ENCODE peak calls at places on chromosome 5, in eight cellular contexts. One of them, this sample, is unnamed.

GRCh38 chr5:168085321-168086040 is 206.0 kb upstream of the WWC1 start:
- DNase-seq in GDM1: no peak
- DNase-seq in effector CD4-positive, alpha-beta T cell: no peak
- DNase-seq in fibroblast of the aortic adventitia: no peak
- DNase-seq in T-helper 1 cell: no peak
- DNase-seq in AG08396: no peak
- DNase-seq in AG04450: no peak
- DNase-seq in BE2C: no peak
- DNase-seq in this sample: no peak

GRCh38 chr5:57501414-57502321 is 19.1 kb upstream of the ACTBL2 start:
- DNase-seq in GDM1: no peak
- DNase-seq in effector CD4-positive, alpha-beta T cell: no peak
- DNase-seq in fibroblast of the aortic adventitia: no peak
- DNase-seq in T-helper 1 cell: no peak
- DNase-seq in AG08396: no peak
- DNase-seq in AG04450: no peak
- DNase-seq in BE2C: peak
- DNase-seq in this sample: no peak

GRCh38 chr5:5050797-5051196 is 89.3 kb upstream of the ADAMTS16 start:
- DNase-seq in GDM1: no peak
- DNase-seq in effector CD4-positive, alpha-beta T cell: no peak
- DNase-seq in fibroblast of the aortic adventitia: no peak
- DNase-seq in T-helper 1 cell: no peak
- DNase-seq in AG08396: no peak
- DNase-seq in AG04450: no peak
- DNase-seq in BE2C: no peak
- DNase-seq in this sample: no peak

GRCh38 chr5:173950829-173951228 is 38.1 kb upstream of the C5orf47 start:
- DNase-seq in GDM1: no peak
- DNase-seq in effector CD4-positive, alpha-beta T cell: no peak
- DNase-seq in fibroblast of the aortic adventitia: no peak
- DNase-seq in T-helper 1 cell: no peak
- DNase-seq in AG08396: no peak
- DNase-seq in AG04450: no peak
- DNase-seq in BE2C: no peak
- DNase-seq in this sample: no peak

GRCh38 chr5:176201811-176202210 is 36.4 kb upstream of the SIMC1 start:
- DNase-seq in GDM1: no peak
- DNase-seq in effector CD4-positive, alpha-beta T cell: no peak
- DNase-seq in fibroblast of the aortic adventitia: no peak
- DNase-seq in T-helper 1 cell: no peak
- DNase-seq in AG08396: no peak
- DNase-seq in AG04450: no peak
- DNase-seq in BE2C: no peak
- DNase-seq in this sample: no peak

GRCh38 chr5:74916831-74917710 is 50.9 kb upstream of the FAM169A start:
- DNase-seq in GDM1: no peak
- DNase-seq in effector CD4-positive, alpha-beta T cell: no peak
- DNase-seq in fibroblast of the aortic adventitia: peak
- DNase-seq in T-helper 1 cell: no peak
- DNase-seq in AG08396: peak
- DNase-seq in AG04450: no peak
- DNase-seq in BE2C: no peak
- DNase-seq in this sample: no peak

GRCh38 chr5:141968914-141969608 is at the start of gene RNF14:
- DNase-seq in GDM1: peak
- DNase-seq in effector CD4-positive, alpha-beta T cell: peak
- DNase-seq in fibroblast of the aortic adventitia: peak
- DNase-seq in T-helper 1 cell: peak
- DNase-seq in AG08396: peak
- DNase-seq in AG04450: peak
- DNase-seq in BE2C: peak
- DNase-seq in this sample: peak

GRCh38 chr5:36414869-36415282 is 113.2 kb upstream of the RANBP3L start:
- DNase-seq in GDM1: peak
- DNase-seq in effector CD4-positive, alpha-beta T cell: no peak
- DNase-seq in fibroblast of the aortic adventitia: peak
- DNase-seq in T-helper 1 cell: no peak
- DNase-seq in AG08396: no peak
- DNase-seq in AG04450: peak
- DNase-seq in BE2C: no peak
- DNase-seq in this sample: no peak

GRCh38 chr5:139272471-139273321 is 20.8 kb upstream of the MATR3 start:
- DNase-seq in GDM1: peak
- DNase-seq in effector CD4-positive, alpha-beta T cell: peak
- DNase-seq in fibroblast of the aortic adventitia: peak
- DNase-seq in T-helper 1 cell: no peak
- DNase-seq in AG08396: peak
- DNase-seq in AG04450: no peak
- DNase-seq in BE2C: no peak
- DNase-seq in this sample: no peak

GRCh38 chr5:138386290-138386689 is 33.8 kb downstream of the KDM3B start:
- DNase-seq in GDM1: no peak
- DNase-seq in effector CD4-positive, alpha-beta T cell: no peak
- DNase-seq in fibroblast of the aortic adventitia: no peak
- DNase-seq in T-helper 1 cell: no peak
- DNase-seq in AG08396: no peak
- DNase-seq in AG04450: no peak
- DNase-seq in BE2C: no peak
- DNase-seq in this sample: no peak

GRCh38 chr5:24381861-24382460 is 262.8 kb downstream of the CDH10 start:
- DNase-seq in GDM1: no peak
- DNase-seq in effector CD4-positive, alpha-beta T cell: no peak
- DNase-seq in fibroblast of the aortic adventitia: no peak
- DNase-seq in T-helper 1 cell: no peak
- DNase-seq in AG08396: no peak
- DNase-seq in AG04450: no peak
- DNase-seq in BE2C: no peak
- DNase-seq in this sample: no peak

GRCh38 chr5:1883925-1884637 is 1.4 kb upstream of the IRX4 start:
- DNase-seq in GDM1: no peak
- DNase-seq in effector CD4-positive, alpha-beta T cell: no peak
- DNase-seq in fibroblast of the aortic adventitia: no peak
- DNase-seq in T-helper 1 cell: no peak
- DNase-seq in AG08396: no peak
- DNase-seq in AG04450: no peak
- DNase-seq in BE2C: no peak
- DNase-seq in this sample: no peak

GRCh38 chr5:159091596-159091995 is 8.1 kb downstream of the EBF1 start:
- DNase-seq in GDM1: no peak
- DNase-seq in effector CD4-positive, alpha-beta T cell: no peak
- DNase-seq in fibroblast of the aortic adventitia: no peak
- DNase-seq in T-helper 1 cell: no peak
- DNase-seq in AG08396: no peak
- DNase-seq in AG04450: no peak
- DNase-seq in BE2C: no peak
- DNase-seq in this sample: no peak

GRCh38 chr5:54895816-54896341 is 89.5 kb downstream of the ESM1 start:
- DNase-seq in GDM1: peak
- DNase-seq in effector CD4-positive, alpha-beta T cell: no peak
- DNase-seq in fibroblast of the aortic adventitia: peak
- DNase-seq in T-helper 1 cell: no peak
- DNase-seq in AG08396: peak
- DNase-seq in AG04450: no peak
- DNase-seq in BE2C: peak
- DNase-seq in this sample: no peak

GRCh38 chr5:115069087-115069968 is 100.4 kb downstream of the TRIM36 start:
- DNase-seq in GDM1: peak
- DNase-seq in effector CD4-positive, alpha-beta T cell: no peak
- DNase-seq in fibroblast of the aortic adventitia: peak
- DNase-seq in T-helper 1 cell: no peak
- DNase-seq in AG08396: peak
- DNase-seq in AG04450: peak
- DNase-seq in BE2C: peak
- DNase-seq in this sample: no peak

GRCh38 chr5:91641730-91642350 is 258.7 kb upstream of the ARRDC3 start:
- DNase-seq in GDM1: no peak
- DNase-seq in effector CD4-positive, alpha-beta T cell: no peak
- DNase-seq in fibroblast of the aortic adventitia: peak
- DNase-seq in T-helper 1 cell: no peak
- DNase-seq in AG08396: peak
- DNase-seq in AG04450: peak
- DNase-seq in BE2C: no peak
- DNase-seq in this sample: no peak

GRCh38 chr5:124661317-124662141 is 84.9 kb downstream of the ZNF608 start:
- DNase-seq in GDM1: no peak
- DNase-seq in effector CD4-positive, alpha-beta T cell: no peak
- DNase-seq in fibroblast of the aortic adventitia: peak
- DNase-seq in T-helper 1 cell: no peak
- DNase-seq in AG08396: peak
- DNase-seq in AG04450: peak
- DNase-seq in BE2C: peak
- DNase-seq in this sample: no peak

GRCh38 chr5:76657091-76657490 is 33.9 kb upstream of the F2RL2 start:
- DNase-seq in GDM1: no peak
- DNase-seq in effector CD4-positive, alpha-beta T cell: no peak
- DNase-seq in fibroblast of the aortic adventitia: no peak
- DNase-seq in T-helper 1 cell: no peak
- DNase-seq in AG08396: no peak
- DNase-seq in AG04450: no peak
- DNase-seq in BE2C: no peak
- DNase-seq in this sample: no peak

GRCh38 chr5:15376088-15376487 is 123.9 kb upstream of the FBXL7 start:
- DNase-seq in GDM1: no peak
- DNase-seq in effector CD4-positive, alpha-beta T cell: no peak
- DNase-seq in fibroblast of the aortic adventitia: no peak
- DNase-seq in T-helper 1 cell: no peak
- DNase-seq in AG08396: no peak
- DNase-seq in AG04450: no peak
- DNase-seq in BE2C: no peak
- DNase-seq in this sample: no peak

GRCh38 chr5:163758283-163758711 is 252.9 kb downstream of the MAT2B start:
- DNase-seq in GDM1: no peak
- DNase-seq in effector CD4-positive, alpha-beta T cell: no peak
- DNase-seq in fibroblast of the aortic adventitia: peak
- DNase-seq in T-helper 1 cell: no peak
- DNase-seq in AG08396: no peak
- DNase-seq in AG04450: no peak
- DNase-seq in BE2C: no peak
- DNase-seq in this sample: no peak

GRCh38 chr5:95901676-95902646 is 59.7 kb downstream of the ELL2 start:
- DNase-seq in GDM1: no peak
- DNase-seq in effector CD4-positive, alpha-beta T cell: no peak
- DNase-seq in fibroblast of the aortic adventitia: peak
- DNase-seq in T-helper 1 cell: no peak
- DNase-seq in AG08396: no peak
- DNase-seq in AG04450: no peak
- DNase-seq in BE2C: no peak
- DNase-seq in this sample: no peak